ENCODE peak calls at places on chromosomes 7 and 10, in five cellular contexts. One of them, this sample, is unnamed.

GRCh38 chr10:76319666-76320065 is 888.2 kb downstream of the LRMDA start:
- DNase-seq in dorsolateral prefrontal cortex: no peak
- DNase-seq in endothelial cell: no peak
- DNase-seq in osteoblast: no peak
- DNase-seq in activated B cell treated with CpG ODN at 0.5 μM for 24 hours: no peak
- DNase-seq in this sample: no peak

GRCh38 chr7:20435305-20435704 is 104.6 kb downstream of the ITGB8 start:
- DNase-seq in activated B cell treated with CpG ODN at 0.5 μM for 24 hours: no peak
- DNase-seq in dorsolateral prefrontal cortex: no peak
- DNase-seq in endothelial cell: no peak
- DNase-seq in osteoblast: no peak
- DNase-seq in this sample: no peak

GRCh38 chr7:66202380-66202779 is 2.8 kb upstream of the TPST1 start:
- DNase-seq in endothelial cell: no peak
- DNase-seq in dorsolateral prefrontal cortex: no peak
- DNase-seq in osteoblast: no peak
- DNase-seq in activated B cell treated with CpG ODN at 0.5 μM for 24 hours: no peak
- DNase-seq in this sample: no peak

GRCh38 chr7:5671053-5671452 is 110.4 kb downstream of the RNF216 start:
- DNase-seq in endothelial cell: no peak
- DNase-seq in activated B cell treated with CpG ODN at 0.5 μM for 24 hours: no peak
- DNase-seq in osteoblast: peak
- DNase-seq in dorsolateral prefrontal cortex: peak
- DNase-seq in this sample: no peak

GRCh38 chr10:79410315-79411094 is 34.9 kb downstream of the ZCCHC24 start:
- DNase-seq in dorsolateral prefrontal cortex: no peak
- DNase-seq in activated B cell treated with CpG ODN at 0.5 μM for 24 hours: no peak
- DNase-seq in osteoblast: no peak
- DNase-seq in endothelial cell: no peak
- DNase-seq in this sample: no peak

GRCh38 chr7:362416-363096 is 72.6 kb downstream of the FOXL3 start:
- DNase-seq in endothelial cell: no peak
- DNase-seq in activated B cell treated with CpG ODN at 0.5 μM for 24 hours: no peak
- DNase-seq in osteoblast: no peak
- DNase-seq in dorsolateral prefrontal cortex: no peak
- DNase-seq in this sample: no peak

GRCh38 chr7:88184848-88185304 is 35.0 kb downstream of the SRI start:
- DNase-seq in dorsolateral prefrontal cortex: no peak
- DNase-seq in osteoblast: no peak
- DNase-seq in activated B cell treated with CpG ODN at 0.5 μM for 24 hours: no peak
- DNase-seq in endothelial cell: no peak
- DNase-seq in this sample: no peak

GRCh38 chr10:101066146-101066889 is 4.5 kb downstream of the KAZALD1 start:
- DNase-seq in endothelial cell: peak
- DNase-seq in dorsolateral prefrontal cortex: no peak
- DNase-seq in osteoblast: peak
- DNase-seq in activated B cell treated with CpG ODN at 0.5 μM for 24 hours: peak
- DNase-seq in this sample: peak

GRCh38 chr7:83469076-83469475 is 179.9 kb downstream of the SEMA3E start:
- DNase-seq in dorsolateral prefrontal cortex: no peak
- DNase-seq in activated B cell treated with CpG ODN at 0.5 μM for 24 hours: no peak
- DNase-seq in osteoblast: peak
- DNase-seq in endothelial cell: no peak
- DNase-seq in this sample: no peak

GRCh38 chr7:148270576-148270975 is 320.0 kb upstream of the C7orf33 start:
- DNase-seq in activated B cell treated with CpG ODN at 0.5 μM for 24 hours: no peak
- DNase-seq in osteoblast: no peak
- DNase-seq in endothelial cell: no peak
- DNase-seq in dorsolateral prefrontal cortex: no peak
- DNase-seq in this sample: no peak

GRCh38 chr7:3937146-3937545 is 636.1 kb downstream of the SDK1 start:
- DNase-seq in dorsolateral prefrontal cortex: no peak
- DNase-seq in osteoblast: no peak
- DNase-seq in endothelial cell: no peak
- DNase-seq in activated B cell treated with CpG ODN at 0.5 μM for 24 hours: no peak
- DNase-seq in this sample: no peak

GRCh38 chr10:113524120-113524519 is 28.7 kb upstream of the HABP2 start:
- DNase-seq in endothelial cell: no peak
- DNase-seq in activated B cell treated with CpG ODN at 0.5 μM for 24 hours: no peak
- DNase-seq in dorsolateral prefrontal cortex: no peak
- DNase-seq in osteoblast: no peak
- DNase-seq in this sample: no peak

GRCh38 chr7:27553288-27553687 is 109.4 kb downstream of the HIBADH start:
- DNase-seq in dorsolateral prefrontal cortex: peak
- DNase-seq in activated B cell treated with CpG ODN at 0.5 μM for 24 hours: no peak
- DNase-seq in endothelial cell: no peak
- DNase-seq in osteoblast: no peak
- DNase-seq in this sample: no peak

GRCh38 chr10:5447611-5448071 is 35.3 kb downstream of the NET1 start:
- DNase-seq in endothelial cell: no peak
- DNase-seq in activated B cell treated with CpG ODN at 0.5 μM for 24 hours: no peak
- DNase-seq in dorsolateral prefrontal cortex: no peak
- DNase-seq in osteoblast: no peak
- DNase-seq in this sample: no peak

GRCh38 chr7:101537205-101537604 is 91.9 kb downstream of the MYL10 start:
- DNase-seq in osteoblast: peak
- DNase-seq in dorsolateral prefrontal cortex: no peak
- DNase-seq in endothelial cell: no peak
- DNase-seq in activated B cell treated with CpG ODN at 0.5 μM for 24 hours: no peak
- DNase-seq in this sample: no peak

GRCh38 chr7:116240021-116240659 is 29.8 kb downstream of the TES start:
- DNase-seq in activated B cell treated with CpG ODN at 0.5 μM for 24 hours: no peak
- DNase-seq in osteoblast: no peak
- DNase-seq in dorsolateral prefrontal cortex: no peak
- DNase-seq in endothelial cell: no peak
- DNase-seq in this sample: no peak

GRCh38 chr7:35286422-35286821 is 32.5 kb upstream of the TBX20 start:
- DNase-seq in activated B cell treated with CpG ODN at 0.5 μM for 24 hours: no peak
- DNase-seq in endothelial cell: no peak
- DNase-seq in osteoblast: no peak
- DNase-seq in dorsolateral prefrontal cortex: no peak
- DNase-seq in this sample: no peak

GRCh38 chr7:50068026-50068425 is 25.0 kb downstream of the ZPBP start:
- DNase-seq in activated B cell treated with CpG ODN at 0.5 μM for 24 hours: no peak
- DNase-seq in osteoblast: no peak
- DNase-seq in dorsolateral prefrontal cortex: no peak
- DNase-seq in endothelial cell: no peak
- DNase-seq in this sample: no peak

GRCh38 chr7:156493942-156494341 is 146.6 kb upstream of the RNF32 start:
- DNase-seq in dorsolateral prefrontal cortex: no peak
- DNase-seq in activated B cell treated with CpG ODN at 0.5 μM for 24 hours: no peak
- DNase-seq in osteoblast: no peak
- DNase-seq in endothelial cell: no peak
- DNase-seq in this sample: no peak

GRCh38 chr10:74050653-74051052 is 52.7 kb downstream of the VCL start:
- DNase-seq in osteoblast: no peak
- DNase-seq in dorsolateral prefrontal cortex: no peak
- DNase-seq in activated B cell treated with CpG ODN at 0.5 μM for 24 hours: no peak
- DNase-seq in endothelial cell: no peak
- DNase-seq in this sample: no peak

GRCh38 chr10:84632866-84633265 is 304.5 kb downstream of the CCSER2 start:
- DNase-seq in osteoblast: no peak
- DNase-seq in dorsolateral prefrontal cortex: no peak
- DNase-seq in endothelial cell: no peak
- DNase-seq in activated B cell treated with CpG ODN at 0.5 μM for 24 hours: no peak
- DNase-seq in this sample: no peak

GRCh38 chr10:16904619-16905018 is 87.4 kb upstream of the RSU1 start:
- DNase-seq in dorsolateral prefrontal cortex: no peak
- DNase-seq in endothelial cell: no peak
- DNase-seq in activated B cell treated with CpG ODN at 0.5 μM for 24 hours: no peak
- DNase-seq in osteoblast: peak
- DNase-seq in this sample: no peak

GRCh38 chr10:114110174-114110972 is 63.6 kb downstream of the CCDC186 start:
- DNase-seq in endothelial cell: no peak
- DNase-seq in activated B cell treated with CpG ODN at 0.5 μM for 24 hours: no peak
- DNase-seq in osteoblast: peak
- DNase-seq in dorsolateral prefrontal cortex: no peak
- DNase-seq in this sample: no peak

GRCh38 chr10:93152136-93152535 is 78.4 kb downstream of the CYP26A1 start:
- DNase-seq in activated B cell treated with CpG ODN at 0.5 μM for 24 hours: no peak
- DNase-seq in endothelial cell: no peak
- DNase-seq in osteoblast: peak
- DNase-seq in dorsolateral prefrontal cortex: no peak
- DNase-seq in this sample: no peak

GRCh38 chr7:80372415-80372814 is 139.4 kb downstream of the GNAT3 start:
- DNase-seq in activated B cell treated with CpG ODN at 0.5 μM for 24 hours: no peak
- DNase-seq in endothelial cell: no peak
- DNase-seq in dorsolateral prefrontal cortex: no peak
- DNase-seq in osteoblast: peak
- DNase-seq in this sample: no peak

DNA sequence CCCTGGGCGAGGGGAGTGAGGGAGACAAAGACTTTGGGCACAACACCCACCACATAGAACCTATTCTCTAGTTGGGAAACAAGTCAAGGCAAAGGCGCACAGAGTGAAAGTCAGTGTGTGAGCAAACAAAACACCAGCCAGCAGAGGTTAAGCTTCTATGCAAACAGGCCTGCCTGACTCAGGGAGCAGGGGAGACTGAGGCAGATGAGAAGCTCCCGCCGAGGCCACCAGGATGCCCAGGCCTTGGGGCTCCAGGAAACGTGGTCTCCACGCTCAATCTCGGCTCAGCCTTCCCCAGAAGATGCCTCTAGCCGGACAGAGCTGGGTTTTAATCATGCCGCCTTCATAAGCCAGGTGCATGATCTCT is 74.1 kb upstream of the KCNMA1 start:
- DNase-seq in osteoblast: no peak
- DNase-seq in endothelial cell: no peak
- DNase-seq in activated B cell treated with CpG ODN at 0.5 μM for 24 hours: no peak
- DNase-seq in dorsolateral prefrontal cortex: no peak
- DNase-seq in this sample: no peak
- TF ChIP-seq CTCF in osteoblast: no peak
- TF ChIP-seq CTCF in endothelial cell: no peak
- TF ChIP-seq CTCF in activated B cell treated with CpG ODN at 0.5 μM for 24 hours: no peak
- TF ChIP-seq CTCF in dorsolateral prefrontal cortex: peak
- TF ChIP-seq CTCF in this sample: no peak

GRCh38 chr7:106962751-106963150 is 81.8 kb upstream of the PRKAR2B start:
- DNase-seq in osteoblast: no peak
- DNase-seq in endothelial cell: no peak
- DNase-seq in dorsolateral prefrontal cortex: no peak
- DNase-seq in activated B cell treated with CpG ODN at 0.5 μM for 24 hours: no peak
- DNase-seq in this sample: no peak

GRCh38 chr7:106957766-106958165 is 86.7 kb upstream of the PRKAR2B start:
- DNase-seq in activated B cell treated with CpG ODN at 0.5 μM for 24 hours: no peak
- DNase-seq in dorsolateral prefrontal cortex: no peak
- DNase-seq in endothelial cell: no peak
- DNase-seq in osteoblast: no peak
- DNase-seq in this sample: no peak

GRCh38 chr7:106964455-106964854 is 80.0 kb upstream of the PRKAR2B start:
- DNase-seq in endothelial cell: no peak
- DNase-seq in activated B cell treated with CpG ODN at 0.5 μM for 24 hours: no peak
- DNase-seq in osteoblast: no peak
- DNase-seq in dorsolateral prefrontal cortex: no peak
- DNase-seq in this sample: no peak

GRCh38 chr7:106959753-106960152 is 84.8 kb upstream of the PRKAR2B start:
- DNase-seq in activated B cell treated with CpG ODN at 0.5 μM for 24 hours: no peak
- DNase-seq in endothelial cell: peak
- DNase-seq in osteoblast: peak
- DNase-seq in dorsolateral prefrontal cortex: no peak
- DNase-seq in this sample: peak
- TF ChIP-seq CTCF in activated B cell treated with CpG ODN at 0.5 μM for 24 hours: no peak
- TF ChIP-seq CTCF in endothelial cell: peak
- TF ChIP-seq CTCF in osteoblast: no peak
- TF ChIP-seq CTCF in dorsolateral prefrontal cortex: no peak
- TF ChIP-seq CTCF in this sample: peak

GRCh38 chr7:70435634-70436033 is 696.3 kb upstream of the GALNT17 start:
- DNase-seq in endothelial cell: no peak
- DNase-seq in dorsolateral prefrontal cortex: no peak
- DNase-seq in osteoblast: peak
- DNase-seq in activated B cell treated with CpG ODN at 0.5 μM for 24 hours: no peak
- DNase-seq in this sample: no peak

GRCh38 chr7:70436815-70437350 is 695.1 kb upstream of the GALNT17 start:
- DNase-seq in endothelial cell: no peak
- DNase-seq in osteoblast: no peak
- DNase-seq in dorsolateral prefrontal cortex: no peak
- DNase-seq in activated B cell treated with CpG ODN at 0.5 μM for 24 hours: no peak
- DNase-seq in this sample: no peak

GRCh38 chr7:70432567-70433001 is 699.4 kb upstream of the GALNT17 start:
- DNase-seq in activated B cell treated with CpG ODN at 0.5 μM for 24 hours: no peak
- DNase-seq in dorsolateral prefrontal cortex: no peak
- DNase-seq in endothelial cell: no peak
- DNase-seq in osteoblast: no peak
- DNase-seq in this sample: no peak

GRCh38 chr7:70434821-70435220 is 697.1 kb upstream of the GALNT17 start:
- DNase-seq in endothelial cell: no peak
- DNase-seq in dorsolateral prefrontal cortex: no peak
- DNase-seq in activated B cell treated with CpG ODN at 0.5 μM for 24 hours: no peak
- DNase-seq in osteoblast: no peak
- DNase-seq in this sample: no peak

GRCh38 chr7:70434376-70434775 is 697.6 kb upstream of the GALNT17 start:
- DNase-seq in endothelial cell: no peak
- DNase-seq in dorsolateral prefrontal cortex: no peak
- DNase-seq in activated B cell treated with CpG ODN at 0.5 μM for 24 hours: no peak
- DNase-seq in osteoblast: no peak
- DNase-seq in this sample: no peak
- TF ChIP-seq CTCF in endothelial cell: no peak
- TF ChIP-seq CTCF in dorsolateral prefrontal cortex: no peak
- TF ChIP-seq CTCF in activated B cell treated with CpG ODN at 0.5 μM for 24 hours: no peak
- TF ChIP-seq CTCF in osteoblast: no peak
- TF ChIP-seq CTCF in this sample: no peak

GRCh38 chr7:16615234-16615633 is 30.3 kb downstream of the ANKMY2 start:
- DNase-seq in dorsolateral prefrontal cortex: no peak
- DNase-seq in endothelial cell: no peak
- DNase-seq in activated B cell treated with CpG ODN at 0.5 μM for 24 hours: no peak
- DNase-seq in osteoblast: no peak
- DNase-seq in this sample: no peak
- TF ChIP-seq CTCF in dorsolateral prefrontal cortex: no peak
- TF ChIP-seq CTCF in endothelial cell: no peak
- TF ChIP-seq CTCF in activated B cell treated with CpG ODN at 0.5 μM for 24 hours: no peak
- TF ChIP-seq CTCF in osteoblast: no peak
- TF ChIP-seq CTCF in this sample: no peak

DNA sequence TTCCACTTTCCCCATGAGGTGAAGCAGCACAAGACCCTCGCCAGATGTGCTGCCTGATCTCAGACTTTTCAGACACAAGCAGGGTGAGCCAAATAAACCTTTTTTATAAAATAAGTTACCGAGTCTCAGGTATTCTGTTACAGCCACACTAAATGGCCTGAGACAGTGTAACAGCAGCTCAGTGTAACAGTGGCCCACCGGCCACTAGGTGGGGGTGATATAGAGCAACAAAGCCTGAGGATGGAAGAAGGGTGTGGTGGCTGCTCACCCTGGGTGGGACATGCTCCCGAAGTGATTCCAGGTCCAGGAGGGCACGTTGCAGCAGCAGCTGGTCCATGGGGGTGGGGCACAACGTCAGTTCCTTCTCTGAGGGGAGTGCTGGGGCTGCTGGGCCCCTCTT is 44.6 kb downstream of the BMS1 start:
- DNase-seq in activated B cell treated with CpG ODN at 0.5 μM for 24 hours: no peak
- DNase-seq in dorsolateral prefrontal cortex: no peak
- DNase-seq in osteoblast: no peak
- DNase-seq in endothelial cell: peak
- DNase-seq in this sample: no peak
- TF ChIP-seq CTCF in activated B cell treated with CpG ODN at 0.5 μM for 24 hours: no peak
- TF ChIP-seq CTCF in dorsolateral prefrontal cortex: no peak
- TF ChIP-seq CTCF in osteoblast: no peak
- TF ChIP-seq CTCF in endothelial cell: no peak
- TF ChIP-seq CTCF in this sample: peak

This sample was measured in progenitor cell of endocrine pancreas.